ENCODE peak calls at places on chromosomes 5 and 9, in ten cellular contexts. X is transverse colon, F is fibroblast of pulmonary artery, D is AG10803, V is testis, G is RWPE2, C is GM06990, B is thyroid gland, O is fibroblast of villous mesenchyme, N is A673. K is an unnamed sample.

GRCh38 chr5:115735108-115735998 is 81.1 kb downstream of the CDO1 start:
- DNase-seq in X (no peak), F (no peak), D (no peak), V (no peak), G (no peak), C (no peak), B (no peak), O (no peak), N (no peak), K (no peak)

GRCh38 chr5:177393206-177393765 is 7.2 kb downstream of the PFN3 start:
- DNase-seq in X (no peak), F (no peak), D (no peak), V (no peak), G (no peak), C (no peak), B (no peak), O (no peak), N (no peak), K (no peak)

GRCh38 chr5:39761199-39761580 is 336.4 kb upstream of the DAB2 start:
- DNase-seq in X (no peak), F (no peak), D (no peak), V (no peak), G (no peak), C (no peak), B (no peak), O (no peak), N (no peak), K (no peak)

GRCh38 chr9:4740373-4740622 is 704 bp downstream of the AK3 start:
- DNase-seq in X (no peak), F (peak; percentile 31), D (no peak), V (no peak), G (no peak), C (no peak), B (no peak), O (peak; percentile 38), N (peak; percentile 55), K (peak; percentile 41)

GRCh38 chr5:134020188-134020587 is 15.4 kb upstream of the VDAC1 start:
- DNase-seq in X (peak; percentile 70), F (no peak), D (no peak), V (no peak), G (no peak), C (no peak), B (no peak), O (no peak), N (no peak), K (no peak)

GRCh38 chr9:37710039-37710438 is 43.6 kb upstream of the TRMT10B start:
- DNase-seq in X (no peak), F (no peak), D (no peak), V (no peak), G (no peak), C (no peak), B (no peak), O (no peak), N (no peak), K (no peak)

GRCh38 chr5:95422842-95423241 is 31.7 kb downstream of the FAM81B start:
- DNase-seq in X (no peak), F (peak; percentile 24), D (peak; percentile 11), V (no peak), G (no peak), C (no peak), B (no peak), O (peak; percentile 8), N (peak; percentile 22), K (no peak)

GRCh38 chr9:75130621-75131020 is 42.3 kb downstream of the OSTF1 start:
- DNase-seq in X (no peak), F (no peak), D (peak; percentile 86), V (no peak), G (no peak), C (no peak), B (no peak), O (peak; percentile 81), N (no peak), K (peak; percentile 46)

GRCh38 chr5:106825379-106825778 is 845.4 kb downstream of the EFNA5 start:
- DNase-seq in X (no peak), F (peak; percentile 3), D (no peak), V (no peak), G (no peak), C (no peak), B (no peak), O (peak; percentile 3), N (no peak), K (peak; percentile 4)

GRCh38 chr9:3508078-3508431 is 17.7 kb downstream of the RFX3 start:
- DNase-seq in X (no peak), F (no peak), D (no peak), V (no peak), G (no peak), C (no peak), B (no peak), O (no peak), N (no peak), K (no peak)

GRCh38 chr9:95373069-95373681 is 55.7 kb upstream of the FANCC start:
- DNase-seq in X (no peak), F (no peak), D (no peak), V (no peak), G (no peak), C (no peak), B (peak; percentile 72), O (peak; percentile 40), N (peak; percentile 60), K (no peak)

GRCh38 chr5:139091439-139092156 is 106.6 kb downstream of the SIL1 start:
- DNase-seq in X (peak; percentile 17), F (peak; percentile 44), D (peak; percentile 27), V (peak; percentile 36), G (no peak), C (no peak), B (peak; percentile 60), O (peak; percentile 37), N (no peak), K (peak; percentile 21)

GRCh38 chr9:93857528-93857927 is 97.6 kb downstream of the BARX1 start:
- DNase-seq in X (no peak), F (no peak), D (no peak), V (no peak), G (no peak), C (no peak), B (no peak), O (no peak), N (no peak), K (no peak)

GRCh38 chr5:98069876-98070512 is 703.5 kb upstream of the RGMB start:
- DNase-seq in X (no peak), F (peak; percentile 15), D (peak; percentile 2), V (no peak), G (no peak), C (peak; percentile 13), B (no peak), O (no peak), N (no peak), K (peak; percentile 20)

GRCh38 chr9:113957778-113958430 is 81.8 kb downstream of the ZNF618 start:
- DNase-seq in X (peak; percentile 27), F (peak; percentile 80), D (peak; percentile 90), V (no peak), G (no peak), C (no peak), B (no peak), O (peak; percentile 94), N (peak; percentile 89), K (peak; percentile 86)

GRCh38 chr5:143142596-143143435 is 260.7 kb downstream of the NR3C1 start:
- DNase-seq in X (no peak), F (peak; percentile 71), D (peak; percentile 48), V (peak; percentile 30), G (peak; percentile 89), C (no peak), B (no peak), O (peak; percentile 98), N (no peak), K (peak; percentile 29)

GRCh38 chr5:72018158-72018803 is 89.0 kb upstream of the MAP1B start:
- DNase-seq in X (peak; percentile 71), F (peak; percentile 70), D (peak; percentile 27), V (peak; percentile 84), G (no peak), C (no peak), B (peak; percentile 19), O (peak; percentile 66), N (peak; percentile 61), K (peak; percentile 50)

GRCh38 chr5:180082633-180083420 is 11.3 kb upstream of the RNF130 start:
- DNase-seq in X (no peak), F (no peak), D (no peak), V (no peak), G (no peak), C (no peak), B (no peak), O (no peak), N (no peak), K (no peak)

GRCh38 chr9:7006417-7006816 is 248.6 kb downstream of the KDM4C start:
- DNase-seq in X (no peak), F (no peak), D (no peak), V (no peak), G (no peak), C (no peak), B (no peak), O (no peak), N (no peak), K (no peak)

DNA sequence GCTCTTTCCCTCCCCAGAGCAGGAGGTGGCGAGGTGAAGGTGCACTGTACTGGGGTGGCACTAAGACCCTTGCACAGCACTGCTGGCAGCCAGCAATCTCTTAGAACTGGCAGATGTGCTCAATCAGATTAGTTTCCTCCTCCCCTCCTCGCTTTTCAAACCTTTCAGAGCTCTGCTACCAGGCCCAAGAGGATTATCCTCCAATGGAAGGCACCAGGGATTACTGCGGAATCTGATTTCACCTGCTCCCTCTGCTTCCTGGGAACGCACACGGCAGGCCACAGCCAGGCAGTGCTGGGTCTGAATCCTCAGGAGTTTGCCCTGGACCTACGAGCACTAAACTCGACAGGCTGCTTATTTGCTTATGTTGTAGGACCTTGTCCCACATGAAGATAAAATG is 32.8 kb downstream of the FABP6 start:
- DNase-seq in X (no peak), F (no peak), D (no peak), V (no peak), G (no peak), C (no peak), B (no peak), O (no peak), N (peak; percentile 61), K (no peak)
- TF ChIP-seq CTCF in X (no peak), F (no peak), D (no peak), V (no peak), G (no peak), C (no peak), B (no peak), O (no peak), N (no peak), K (no peak)

GRCh38 chr9:91558879-91559278 is 135.2 kb upstream of the NFIL3 start:
- DNase-seq in X (no peak), F (peak; percentile 35), D (peak; percentile 55), V (no peak), G (no peak), C (no peak), B (no peak), O (peak; percentile 20), N (peak; percentile 40), K (no peak)
- H3K4me3 ChIP-seq in X (no peak overlapping the region), F (no peak overlapping the region), D (no peak overlapping the region), V (no peak overlapping the region), G (no peak overlapping the region), C (no peak overlapping the region), B (no peak overlapping the region), O (no peak overlapping the region), N (no peak overlapping the region), K (no peak overlapping the region)

GRCh38 chr9:135914921-135915320 is 7.6 kb upstream of the CAMSAP1 start:
- DNase-seq in X (no peak), F (no peak), D (peak; percentile 33), V (no peak), G (no peak), C (no peak), B (no peak), O (peak; percentile 10), N (no peak), K (peak; percentile 38)
- TF ChIP-seq CTCF in X (no peak), F (no peak), D (no peak), V (no peak), G (no peak), C (no peak), B (no peak), O (no peak), N (no peak), K (no peak)

GRCh38 chr5:38660194-38660668 is 103.8 kb upstream of the LIFR start:
- DNase-seq in X (no peak), F (no peak), D (no peak), V (peak; percentile 43), G (peak; percentile 82), C (no peak), B (no peak), O (no peak), N (peak; percentile 94), K (no peak)
- H3K4me3 ChIP-seq in X (no peak overlapping the region), F (no peak overlapping the region), D (no peak overlapping the region), V (no peak overlapping the region), G (peak overlapping the region; percentile 18), C (no peak overlapping the region), B (no peak overlapping the region), O (no peak overlapping the region), N (peak overlapping the region; percentile 34), K (no peak overlapping the region)

K was measured in astrocyte of the spinal cord.